ENCODE peak calls at places on chromosomes 5 and 9, in nine cellular contexts. L is anterior cingulate cortex; B is T-cell; O is AG10803; U is BJ; T is natural killer cell treated with Interleukin-12 subunit alpha and Interleukin-12 subunit beta and Interleukin-15 and Interleukin-18, amount 100 ng/mL, for 72 hours; S is T1000; C is Daoy; M is stromal cell of bone marrow. I is an unnamed sample.

GRCh38 chr5:27708579-27708978 is 670.2 kb upstream of the CDH9 start:
- DNase-seq in L (no peak), B (no peak), O (no peak), U (no peak), T (no peak), S (no peak), C (no peak), M (no peak), I (no peak)

GRCh38 chr5:148457183-148457620 is 73.4 kb downstream of the FBXO38 start:
- DNase-seq in L (no peak), B (no peak), O (no peak), U (no peak), T (no peak), S (no peak), C (no peak), M (no peak), I (no peak)

GRCh38 chr9:94139672-94140417 is 55.6 kb downstream of the PTPDC1 start:
- DNase-seq in L (no peak), B (no peak), O (peak), U (peak), T (no peak), S (peak), C (peak), M (peak), I (peak)

GRCh38 chr9:7358876-7359275 is 440.7 kb downstream of the DMAC1 start:
- DNase-seq in L (no peak), B (no peak), O (no peak), U (no peak), T (no peak), S (no peak), C (no peak), M (no peak), I (no peak)

GRCh38 chr9:4328723-4329122 is 28.9 kb upstream of the GLIS3 start:
- DNase-seq in L (no peak), B (no peak), O (no peak), U (no peak), T (no peak), S (no peak), C (peak), M (no peak), I (no peak)

GRCh38 chr9:78235296-78235770 is 542 bp upstream of the CEP78 start:
- DNase-seq in L (no peak), B (no peak), O (peak), U (no peak), T (no peak), S (no peak), C (peak), M (no peak), I (peak)

GRCh38 chr5:75021800-75022199 is 30.6 kb downstream of the GCNT4 start:
- DNase-seq in L (no peak), B (no peak), O (no peak), U (no peak), T (no peak), S (no peak), C (no peak), M (no peak), I (no peak)

GRCh38 chr9:1005043-1005667 is 28.7 kb downstream of the DMRT3 start:
- DNase-seq in L (peak), B (no peak), O (peak), U (no peak), T (no peak), S (no peak), C (peak), M (peak), I (peak)

GRCh38 chr5:55108651-55109050 is 6.2 kb downstream of the GZMA start:
- DNase-seq in L (no peak), B (no peak), O (no peak), U (no peak), T (no peak), S (no peak), C (no peak), M (no peak), I (peak)

I was measured in adipocyte.